ENCODE peak calls at places on chromosomes 11 and 22, in seven cellular contexts. L, W, J, C, R, Y and Q are unnamed samples.

GRCh38 chr11:72828081-72828567 is 13.9 kb downstream of the ATG16L2 start:
- DNase-seq in L (no peak), W (peak), J (peak), C (no peak), R (no peak), Y (no peak), Q (no peak)

GRCh38 chr22:50627452-50627913 is 469 bp downstream of the ARSA start:
- DNase-seq in L (peak), W (no peak), J (peak), C (no peak), R (peak), Y (peak), Q (no peak)

GRCh38 chr11:70183483-70184176 is 19.5 kb upstream of the FADD start:
- DNase-seq in L (no peak), W (no peak), J (no peak), C (no peak), R (no peak), Y (no peak), Q (no peak)

GRCh38 chr22:24567668-24568067 is 11.9 kb downstream of the SNRPD3 start:
- DNase-seq in L (no peak), W (no peak), J (no peak), C (no peak), R (no peak), Y (no peak), Q (no peak)

GRCh38 chr11:128686745-128687177 is 7.1 kb upstream of the FLI1 start:
- DNase-seq in L (peak), W (peak), J (peak), C (no peak), R (peak), Y (peak), Q (no peak)

GRCh38 chr11:3894128-3894731 is 38.8 kb downstream of the STIM1 start:
- DNase-seq in L (no peak), W (peak), J (peak), C (no peak), R (peak), Y (no peak), Q (no peak)

GRCh38 chr11:8351223-8351622 is 87.5 kb upstream of the LMO1 start:
- DNase-seq in L (no peak), W (no peak), J (no peak), C (no peak), R (no peak), Y (no peak), Q (no peak)

GRCh38 chr11:62786318-62787004 is 741 bp upstream of the TMEM179B start:
- DNase-seq in L (peak), W (peak), J (peak), C (peak), R (peak), Y (peak), Q (peak)

GRCh38 chr22:45717787-45718186 is 46.2 kb downstream of the ATXN10 start:
- DNase-seq in L (no peak), W (peak), J (peak), C (no peak), R (peak), Y (peak), Q (no peak)

GRCh38 chr11:108915666-108916065 is 250.8 kb downstream of the DDX10 start:
- DNase-seq in L (no peak), W (peak), J (no peak), C (no peak), R (peak), Y (no peak), Q (no peak)

GRCh38 chr22:19659805-19660345 is 54.4 kb upstream of the SEPTIN5 start:
- DNase-seq in L (no peak), W (no peak), J (no peak), C (no peak), R (no peak), Y (no peak), Q (no peak)

GRCh38 chr11:48341466-48341865 is 16.7 kb downstream of the OR4C3 start:
- DNase-seq in L (no peak), W (no peak), J (no peak), C (no peak), R (no peak), Y (no peak), Q (no peak)

GRCh38 chr11:117600261-117600783 is 196.7 kb downstream of the DSCAML1 start:
- DNase-seq in L (peak), W (no peak), J (no peak), C (no peak), R (no peak), Y (peak), Q (no peak)

GRCh38 chr11:111408789-111409727 is 30.0 kb upstream of the POU2AF1 start:
- DNase-seq in L (no peak), W (peak), J (peak), C (no peak), R (no peak), Y (no peak), Q (no peak)

GRCh38 chr22:41021039-41021654 is 70.0 kb downstream of the RBX1 start:
- DNase-seq in L (peak), W (no peak), J (peak), C (no peak), R (peak), Y (peak), Q (no peak)

GRCh38 chr22:20238567-20239062 is 29.5 kb downstream of the RTN4R start:
- DNase-seq in L (peak), W (no peak), J (peak), C (peak), R (peak), Y (peak), Q (peak)

GRCh38 chr11:1549355-1550330 is 22.4 kb downstream of the DUSP8 start:
- DNase-seq in L (no peak), W (no peak), J (no peak), C (no peak), R (no peak), Y (no peak), Q (no peak)

GRCh38 chr22:40241200-40241763 is 63.6 kb downstream of the TNRC6B start:
- DNase-seq in L (peak), W (no peak), J (no peak), C (no peak), R (no peak), Y (no peak), Q (no peak)

GRCh38 chr11:65958306-65958705 is 3.2 kb upstream of the SART1 start:
- DNase-seq in L (no peak), W (no peak), J (no peak), C (no peak), R (no peak), Y (no peak), Q (no peak)

GRCh38 chr11:80584661-80585060 is 1143.8 kb upstream of the TENM4 start:
- DNase-seq in L (no peak), W (no peak), J (no peak), C (no peak), R (no peak), Y (no peak), Q (no peak)

GRCh38 chr11:36328956-36329673 is 33.0 kb downstream of the PRR5L start:
- DNase-seq in L (no peak), W (no peak), J (no peak), C (no peak), R (no peak), Y (no peak), Q (no peak)

GRCh38 chr11:64866173-64866491 is 12.3 kb downstream of the EHD1 start:
- DNase-seq in L (no peak), W (no peak), J (no peak), C (no peak), R (no peak), Y (no peak), Q (no peak)
- H3K4me2 ChIP-seq in L (no peak), W (no peak), J (no peak), C (no peak), R (no peak), Y (no peak), Q (no peak)

DNA sequence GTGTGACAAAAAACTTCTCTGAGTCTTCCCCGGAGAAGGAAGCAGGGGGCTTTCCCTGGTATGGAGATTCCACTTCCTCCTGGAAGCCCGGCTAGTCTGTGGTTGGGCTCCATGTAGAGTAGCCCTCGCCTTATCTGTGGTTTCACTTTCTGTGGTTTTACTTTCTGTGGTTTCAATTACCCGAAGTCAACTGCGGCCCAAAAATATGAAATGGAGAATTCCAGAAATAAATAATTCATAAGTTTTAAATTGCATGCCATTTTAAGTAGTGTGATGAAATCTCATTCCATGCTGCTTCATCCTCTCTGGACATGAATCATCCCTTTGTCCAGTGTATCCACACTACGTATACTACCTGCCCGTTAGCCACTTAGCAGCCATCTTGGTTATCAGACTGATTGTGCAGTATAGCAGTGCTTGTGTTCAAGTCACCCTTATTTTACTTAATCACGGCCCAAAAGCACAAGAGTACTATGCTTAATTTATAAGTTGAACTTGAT is 275.0 kb upstream of the SESN3 start:
- DNase-seq in L (no peak), W (peak), J (peak), C (no peak), R (peak), Y (no peak), Q (no peak)
- H3K23ac ChIP-seq in L (no peak), W (no peak), J (no peak), C (no peak), R (no peak), Y (no peak), Q (no peak)

GRCh38 chr11:67441731-67442401 is 1.4 kb downstream of the CORO1B start:
- DNase-seq in L (no peak), W (no peak), J (no peak), C (no peak), R (no peak), Y (no peak), Q (no peak)

GRCh38 chr11:67440229-67441081 is 2.8 kb downstream of the CORO1B start:
- DNase-seq in L (no peak), W (no peak), J (no peak), C (no peak), R (no peak), Y (no peak), Q (no peak)

GRCh38 chr11:67441082-67441683 is 2.1 kb downstream of the CORO1B start:
- DNase-seq in L (no peak), W (no peak), J (no peak), C (no peak), R (no peak), Y (no peak), Q (no peak)

GRCh38 chr11:67438121-67438902 is 830 bp upstream of the PTPRCAP start:
- DNase-seq in L (peak), W (no peak), J (no peak), C (no peak), R (peak), Y (no peak), Q (no peak)

DNA sequence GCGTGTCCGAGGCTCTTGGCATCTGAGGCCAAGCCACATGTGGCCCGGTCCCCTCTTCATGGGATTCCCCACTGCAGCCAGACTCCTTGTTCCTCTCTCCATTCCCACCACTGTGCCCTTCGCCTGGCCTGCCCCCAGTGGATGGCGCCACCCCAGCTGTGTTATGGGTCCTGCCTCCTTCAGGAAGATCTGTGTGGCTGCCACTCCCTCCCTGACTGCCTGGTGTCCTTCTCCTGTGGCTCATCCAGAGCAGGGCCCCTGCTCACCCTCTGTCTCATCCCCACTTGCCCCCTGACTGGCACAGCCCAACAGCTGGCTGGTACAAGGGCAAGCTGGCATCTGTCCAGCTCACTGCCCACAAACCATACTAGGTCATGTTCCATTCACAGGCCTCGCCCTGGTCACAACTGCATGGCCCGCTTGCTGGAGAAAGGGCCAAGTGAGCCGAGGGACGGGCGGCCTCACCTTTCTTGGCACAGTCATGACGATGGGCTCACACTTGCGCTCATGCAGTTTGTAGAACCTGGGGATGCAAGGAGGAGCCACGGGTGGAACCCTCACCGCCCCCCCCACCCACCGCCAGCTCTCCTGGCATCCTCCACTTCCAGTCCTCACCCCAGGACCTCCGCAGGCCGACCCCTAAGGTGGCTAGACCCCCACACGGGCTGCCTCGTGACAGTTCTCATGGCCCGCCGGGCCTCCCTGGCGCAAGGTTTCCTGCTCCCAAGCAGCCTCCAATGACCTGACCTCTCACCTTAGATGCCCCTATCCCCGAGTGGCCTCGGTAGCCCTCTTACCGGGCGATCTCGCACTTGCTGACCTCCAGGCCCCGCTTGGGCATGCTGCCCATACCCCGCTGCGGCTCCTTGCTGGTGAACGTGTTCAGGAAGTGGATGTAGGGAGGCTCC is 2.1 kb upstream of the PTPRCAP start:
- DNase-seq in L (peak), W (no peak), J (peak), C (no peak), R (no peak), Y (peak), Q (no peak)
- H3K4me2 ChIP-seq in L (no peak), W (no peak), J (no peak), C (no peak), R (no peak), Y (no peak), Q (no peak)

DNA sequence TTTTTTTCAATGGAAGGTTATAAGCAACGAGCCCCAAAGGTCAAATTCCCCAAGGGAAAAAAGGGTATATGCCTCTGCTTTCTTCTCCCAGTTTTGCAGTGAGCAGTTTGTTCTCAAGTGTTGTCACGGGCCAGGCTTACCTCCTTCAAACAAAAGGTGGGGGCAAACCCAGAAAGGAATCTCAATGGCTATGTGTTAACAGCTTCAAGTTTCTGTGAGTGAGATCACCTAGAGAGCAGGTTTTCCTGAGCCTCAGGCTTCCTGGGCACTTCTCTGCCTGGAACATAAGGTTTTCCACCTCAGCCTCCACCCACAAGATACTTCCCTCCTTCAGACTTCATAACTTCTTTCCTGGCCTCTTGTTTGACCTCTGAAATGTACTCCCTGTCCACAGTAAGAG is 38.2 kb upstream of the NAV2 start:
- DNase-seq in L (no peak), W (no peak), J (no peak), C (no peak), R (no peak), Y (peak), Q (no peak)
- H3K23ac ChIP-seq in L (no peak), W (no peak), J (no peak), C (no peak), R (no peak), Y (no peak), Q (no peak)

DNA sequence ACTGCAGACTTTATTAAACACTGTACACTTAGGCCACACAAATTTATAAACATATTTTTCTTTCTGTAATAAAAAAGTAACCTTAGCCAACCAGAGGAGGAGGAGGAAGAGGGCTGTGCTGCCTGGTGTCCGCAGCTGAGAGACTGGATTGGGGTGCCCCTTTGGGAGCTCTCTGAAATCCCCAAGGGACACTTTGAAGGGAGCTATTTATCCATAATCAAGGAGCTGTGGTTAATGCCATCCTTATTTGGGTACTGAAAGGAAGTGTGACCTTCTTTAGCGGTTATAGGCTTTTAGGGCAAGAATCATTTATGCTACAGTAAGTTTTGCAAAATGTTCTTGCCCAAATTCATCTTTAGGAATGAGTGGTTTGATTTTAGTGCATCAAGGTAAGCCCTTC is 125.8 kb downstream of the RASSF10 start:
- DNase-seq in L (no peak), W (no peak), J (no peak), C (no peak), R (no peak), Y (no peak), Q (no peak)
- H3K4me2 ChIP-seq in L (no peak), W (peak), J (no peak), C (no peak), R (no peak), Y (no peak), Q (no peak)

GRCh38 chr11:46277623-46278386 is at the start of gene CREB3L1:
- DNase-seq in L (peak), W (no peak), J (no peak), C (no peak), R (no peak), Y (no peak), Q (no peak)

GRCh38 chr11:46278387-46279173 is 1.1 kb downstream of the CREB3L1 start:
- DNase-seq in L (peak), W (peak), J (peak), C (no peak), R (peak), Y (peak), Q (no peak)

GRCh38 chr11:46281374-46281831 is 3.9 kb downstream of the CREB3L1 start:
- DNase-seq in L (no peak), W (peak), J (peak), C (no peak), R (no peak), Y (peak), Q (no peak)

GRCh38 chr11:46277313-46277622 is 194 bp upstream of the CREB3L1 start:
- DNase-seq in L (no peak), W (peak), J (peak), C (no peak), R (no peak), Y (no peak), Q (no peak)

GRCh38 chr11:46279393-46280099 is 2.1 kb downstream of the CREB3L1 start:
- DNase-seq in L (no peak), W (peak), J (peak), C (no peak), R (no peak), Y (no peak), Q (no peak)
- H3K23ac ChIP-seq in L (no peak), W (peak), J (no peak), C (no peak), R (no peak), Y (peak), Q (no peak)

DNA sequence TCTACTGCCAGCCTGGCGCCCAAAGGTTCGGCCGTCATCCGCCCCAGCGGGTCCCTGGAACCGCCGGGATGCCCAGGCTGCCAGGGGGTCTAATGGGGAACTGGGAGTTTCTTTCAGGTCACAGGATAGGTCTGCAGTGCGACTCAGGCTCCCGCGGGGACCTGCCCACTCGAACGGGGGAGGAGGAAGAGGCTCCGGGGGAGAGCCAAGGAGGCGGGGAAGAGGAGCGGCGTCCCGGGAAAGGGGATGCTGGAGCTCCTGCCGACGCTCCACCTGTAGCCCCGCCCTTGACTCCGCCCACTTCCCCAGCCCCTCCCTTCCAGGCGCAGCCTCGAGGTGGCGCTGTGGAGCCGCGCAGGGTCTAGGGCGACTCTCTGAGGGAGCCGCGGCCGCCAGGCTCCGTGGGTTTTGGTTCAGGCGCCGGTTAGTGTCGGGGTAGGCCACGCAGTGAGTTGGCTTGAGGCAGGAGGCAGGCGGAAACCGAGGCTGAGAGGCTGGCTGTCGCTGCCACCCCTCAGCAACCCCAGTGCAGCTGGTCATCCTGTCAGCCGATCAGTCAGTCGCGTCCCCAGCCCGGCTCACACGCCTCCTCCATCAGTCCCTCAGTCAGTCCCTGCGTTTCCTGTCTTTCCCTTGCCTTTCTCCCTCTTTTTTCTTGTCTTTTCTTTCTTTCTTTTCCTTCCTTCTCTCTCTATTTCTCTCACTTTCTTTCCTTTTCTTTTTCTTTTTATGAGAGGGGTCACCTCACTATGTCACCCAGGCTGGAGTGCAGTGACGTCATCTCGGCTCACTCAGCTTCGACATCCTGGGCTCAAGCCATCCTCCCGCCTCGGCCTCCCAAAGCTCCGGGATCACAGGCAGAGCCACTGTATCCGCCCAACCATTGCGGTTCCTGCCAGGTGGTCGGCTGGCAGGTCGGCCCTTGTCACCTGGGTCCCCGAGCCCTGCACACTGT is 26.4 kb downstream of the YWHAH start:
- DNase-seq in L (peak), W (peak), J (peak), C (peak), R (peak), Y (peak), Q (peak)
- H3K4me2 ChIP-seq in L (peak), W (peak), J (peak), C (peak), R (peak), Y (peak), Q (peak)

GRCh38 chr11:75615709-75616108 is 53.1 kb downstream of the MAP6 start:
- DNase-seq in L (no peak), W (no peak), J (no peak), C (no peak), R (no peak), Y (no peak), Q (no peak)
- H3K23ac ChIP-seq in L (no peak), W (no peak), J (no peak), C (no peak), R (no peak), Y (no peak), Q (no peak)